ENCODE peak calls at places on chromosomes 5 and 9, in four cellular contexts. W is GM23338, X is heart left ventricle, A is keratinocyte. J is an unnamed sample.
A peak's percentile ranks its signal among the peaks of the same experiment; 100 is the strongest.

GRCh38 chr9:113274474-113275146 is 762 bp downstream of the CDC26 start:
- DNase-seq in W (peak; percentile 91), X (no peak), A (no peak), J (no peak)

GRCh38 chr5:65925601-65926275 is 637 bp upstream of the ERBIN start:
- DNase-seq in X (peak; percentile 90), A (peak; percentile 15), W (peak; percentile 94), J (peak; percentile 85)

GRCh38 chr5:34447424-34447823 is 208.7 kb upstream of the RAI14 start:
- DNase-seq in X (no peak), W (no peak), A (no peak), J (no peak)

GRCh38 chr9:76688471-76689238 is 75.6 kb upstream of the PCA3 start:
- DNase-seq in X (no peak), W (no peak), A (no peak), J (no peak)

GRCh38 chr9:124764774-124765438 is 6.2 kb downstream of the NR6A1 start:
- DNase-seq in A (no peak), X (no peak), W (peak; percentile 40), J (no peak)

GRCh38 chr5:175746851-175747250 is 89.0 kb downstream of the HRH2 start:
- DNase-seq in A (no peak), X (no peak), W (peak; percentile 76), J (no peak)

GRCh38 chr9:95815153-95815552 is 60.3 kb upstream of the ERCC6L2 start:
- DNase-seq in X (no peak), A (no peak), W (no peak), J (no peak)

GRCh38 chr9:81822967-81823366 is 105.3 kb upstream of the SPATA31D4 start:
- DNase-seq in A (peak; percentile 72), W (no peak), X (no peak), J (no peak)

GRCh38 chr9:89850633-89851325 is 246.0 kb downstream of the GADD45G start:
- DNase-seq in X (peak; percentile 58), W (no peak), A (no peak), J (peak; percentile 53)

GRCh38 chr5:105639068-105639467 is 2031.7 kb downstream of the EFNA5 start:
- DNase-seq in X (peak; percentile 26), A (no peak), W (peak; percentile 59), J (no peak)

GRCh38 chr5:84274585-84275468 is 109.9 kb downstream of the EDIL3 start:
- DNase-seq in W (peak; percentile 79), X (no peak), A (no peak), J (no peak)

GRCh38 chr9:105006514-105006913 is 78.6 kb upstream of the ABCA1 start:
- DNase-seq in A (no peak), W (no peak), X (no peak), J (no peak)

GRCh38 chr9:99614341-99614740 is 207.3 kb upstream of the NR4A3 start:
- DNase-seq in W (no peak), A (no peak), X (no peak), J (no peak)

GRCh38 chr5:65961644-65962043 is 35.3 kb downstream of the ERBIN start:
- DNase-seq in A (peak; percentile 30), W (no peak), X (no peak), J (no peak)

GRCh38 chr5:173826179-173826920 is 61.8 kb upstream of the CPEB4 start:
- DNase-seq in X (no peak), A (no peak), W (no peak), J (no peak)

GRCh38 chr9:136532799-136533774 is 12.8 kb downstream of the NOTCH1 start:
- DNase-seq in W (no peak), X (no peak), A (no peak), J (no peak)

GRCh38 chr5:111953351-111954127 is 196.5 kb upstream of the NREP start:
- DNase-seq in A (no peak), W (no peak), X (no peak), J (no peak)

GRCh38 chr9:136399176-136400037 is 563 bp downstream of the SNAPC4 start:
- DNase-seq in A (no peak), X (no peak), W (peak; percentile 36), J (no peak)

GRCh38 chr9:133949486-133950061 is 42.5 kb downstream of the VAV2 start:
- DNase-seq in W (no peak), X (peak; percentile 15), A (no peak), J (peak; percentile 31)

GRCh38 chr9:69963728-69964127 is 79.9 kb upstream of the MAMDC2 start:
- DNase-seq in X (no peak), W (peak; percentile 42), A (no peak), J (no peak)

GRCh38 chr5:103511554-103511885 is 51.1 kb downstream of the NUDT12 start:
- DNase-seq in W (no peak), X (no peak), A (peak; percentile 7), J (no peak)

GRCh38 chr9:34547960-34548603 is 25.3 kb upstream of the ENHO start:
- DNase-seq in X (peak; percentile 80), A (no peak), W (peak; percentile 84), J (peak; percentile 68)

GRCh38 chr5:14036514-14036913 is 92.0 kb upstream of the DNAH5 start:
- DNase-seq in A (no peak), X (no peak), W (peak; percentile 47), J (no peak)

GRCh38 chr5:179266291-179267070 is 78.8 kb downstream of the ADAMTS2 start:
- DNase-seq in A (no peak), W (no peak), X (no peak), J (peak; percentile 36)

GRCh38 chr9:34701023-34701768 is 8.7 kb downstream of the CCL21 start:
- DNase-seq in A (no peak), X (peak; percentile 73), W (peak; percentile 88), J (peak; percentile 79)

GRCh38 chr5:65779643-65780042 is 57.6 kb downstream of the NLN start:
- DNase-seq in X (no peak), A (no peak), W (no peak), J (no peak)

GRCh38 chr9:75063556-75064305 is 24.2 kb downstream of the NMRK1 start:
- DNase-seq in A (no peak), X (no peak), W (no peak), J (no peak)

GRCh38 chr9:4883326-4883873 is 90.7 kb downstream of the RCL1 start:
- DNase-seq in X (no peak), A (no peak), W (no peak), J (no peak)

GRCh38 chr5:14136228-14136627 is 6.9 kb upstream of the TRIO start:
- DNase-seq in A (no peak), W (no peak), X (no peak), J (no peak)

GRCh38 chr9:89675403-89675771 is 70.6 kb downstream of the GADD45G start:
- DNase-seq in A (no peak), X (peak; percentile 86), W (no peak), J (no peak)

GRCh38 chr9:77177894-77178794 is 810 bp downstream of the VPS13A start:
- DNase-seq in X (peak; percentile 46), A (no peak), W (peak; percentile 67), J (peak; percentile 63)

GRCh38 chr9:126893079-126893478 is 21.5 kb upstream of the RALGPS1 start:
- DNase-seq in A (no peak), W (peak; percentile 61), X (no peak), J (no peak)

GRCh38 chr9:75086443-75087278 is 1.3 kb downstream of the NMRK1 start:
- DNase-seq in W (peak; percentile 58), X (no peak), A (no peak), J (peak; percentile 64)

GRCh38 chr5:74325866-74326265 is 314.7 kb downstream of the ENC1 start:
- DNase-seq in A (no peak), W (no peak), X (no peak), J (no peak)
- H3K4me1 ChIP-seq in A (peaks cover 25% of the 10 kb centered on the region), W (no peaks in the 10 kb centered on the region), X (no peaks in the 10 kb centered on the region), J (no peaks in the 10 kb centered on the region)

DNA sequence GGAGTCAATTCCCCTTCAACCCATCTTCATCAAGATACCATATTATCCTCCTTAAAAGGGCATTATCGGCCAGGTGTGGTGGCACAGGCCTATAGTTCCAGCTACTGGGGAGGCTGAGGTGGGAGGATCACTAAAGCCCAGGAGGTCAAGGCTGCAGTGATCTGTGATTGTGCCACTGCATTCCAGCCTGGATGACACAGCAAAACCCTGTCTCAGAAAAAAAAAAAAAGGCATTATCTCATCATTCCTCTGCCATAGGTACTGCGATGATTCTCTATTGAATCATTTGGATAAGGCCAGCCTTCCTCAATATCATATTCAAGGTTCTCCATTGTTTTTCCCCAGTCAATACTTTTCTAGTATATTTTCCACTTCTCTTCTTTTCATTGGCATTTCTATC is 39.2 kb upstream of the RAB3C start:
- DNase-seq in W (no peak), X (no peak), A (no peak), J (no peak)
- H3K27ac ChIP-seq in W (no peak overlapping the region), X (no peak overlapping the region), A (no peak overlapping the region), J (no peak overlapping the region)

GRCh38 chr9:14249527-14249926 is 64.4 kb downstream of the NFIB start:
- DNase-seq in W (no peak), X (no peak), A (no peak), J (no peak)

GRCh38 chr9:14248149-14248548 is 65.8 kb downstream of the NFIB start:
- DNase-seq in X (no peak), W (no peak), A (no peak), J (no peak)

GRCh38 chr9:14247577-14247976 is 66.4 kb downstream of the NFIB start:
- DNase-seq in X (no peak), W (no peak), A (no peak), J (no peak)

GRCh38 chr9:14250779-14251145 is 63.2 kb downstream of the NFIB start:
- DNase-seq in X (no peak), W (no peak), A (no peak), J (no peak)

GRCh38 chr9:14251146-14252071 is 62.5 kb downstream of the NFIB start:
- DNase-seq in X (peak; percentile 91), W (peak; percentile 65), A (no peak), J (peak; percentile 82)
- H3K4me1 ChIP-seq in X (peaks cover 30% of the 10 kb centered on the region), W (peaks cover 22% of the 10 kb centered on the region), A (peaks cover 26% of the 10 kb centered on the region), J (peaks cover 36% of the 10 kb centered on the region)

GRCh38 chr5:142409253-142409594 is 84.4 kb upstream of the SPRY4 start:
- DNase-seq in A (no peak), X (no peak), W (no peak), J (no peak)

GRCh38 chr5:142408536-142409252 is 83.9 kb upstream of the SPRY4 start:
- DNase-seq in W (no peak), A (no peak), X (no peak), J (no peak)

GRCh38 chr5:142412581-142412980 is 87.8 kb upstream of the SPRY4 start:
- DNase-seq in X (no peak), W (no peak), A (no peak), J (no peak)

GRCh38 chr5:142411103-142411502 is 86.3 kb upstream of the SPRY4 start:
- DNase-seq in W (no peak), A (no peak), X (no peak), J (no peak)

DNA sequence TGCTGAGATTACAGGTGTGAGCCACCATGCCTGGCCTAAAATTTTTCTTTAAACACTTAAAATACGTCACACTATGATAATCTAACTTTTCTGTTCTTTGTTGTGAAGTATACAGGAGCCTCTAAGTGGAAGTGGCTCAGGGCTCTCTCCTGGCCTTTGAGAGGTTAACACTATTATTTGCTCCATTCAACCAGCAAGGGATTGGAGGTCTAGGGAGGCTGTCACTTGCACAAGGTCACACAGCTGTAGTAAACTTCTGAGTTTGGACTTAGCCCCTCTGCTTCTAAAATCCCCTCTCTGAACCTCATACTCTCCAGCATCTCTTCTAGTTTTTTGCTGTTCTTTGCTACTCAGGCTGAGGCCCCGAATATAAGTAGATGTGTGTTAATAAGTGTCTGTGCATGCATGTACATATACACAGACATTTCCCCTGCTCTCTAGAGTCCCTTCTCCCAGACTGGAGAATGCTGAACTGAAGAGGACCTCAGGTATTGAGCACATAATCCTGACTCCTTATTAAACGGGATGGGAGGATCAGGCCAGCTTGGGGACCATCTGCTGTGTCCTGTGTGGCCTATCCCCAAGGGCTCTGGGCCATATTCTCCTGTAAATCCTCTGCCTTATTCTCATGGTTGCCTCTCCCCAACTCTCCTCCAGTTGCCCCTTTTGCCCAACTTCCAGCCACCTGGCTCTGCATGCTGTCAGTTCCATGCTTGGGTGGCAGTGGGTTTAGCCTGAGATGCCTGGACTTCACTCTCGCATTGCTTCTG is 87.0 kb upstream of the SPRY4 start:
- DNase-seq in A (no peak), X (no peak), W (no peak), J (no peak)
- H3K27ac ChIP-seq in A (no peak overlapping the region), X (no peak overlapping the region), W (no peak overlapping the region), J (no peak overlapping the region)

J was measured in lower lobe of right lung.